ENCODE peak calls at places on chromosomes 11 and 22, in seven cellular contexts. L, C, N, T, F, M and P are unnamed samples.

GRCh38 chr11:62401356-62401755 is 17.5 kb upstream of the SCGB1A1 start:
- DNase-seq in L (no peak), C (no peak), N (no peak), T (no peak), F (no peak), M (no peak), P (no peak)

GRCh38 chr11:70729949-70730348 is 331.6 kb downstream of the CTTN start:
- DNase-seq in L (no peak), C (no peak), N (no peak), T (no peak), F (no peak), M (no peak), P (no peak)

GRCh38 chr11:35165416-35166368 is 26.7 kb downstream of the CD44 start:
- DNase-seq in L (peak), C (peak), N (no peak), T (no peak), F (peak), M (no peak), P (no peak)

GRCh38 chr11:80188228-80188627 is 747.4 kb upstream of the TENM4 start:
- DNase-seq in L (no peak), C (no peak), N (no peak), T (no peak), F (no peak), M (no peak), P (no peak)

GRCh38 chr22:41557401-41558240 is 3.2 kb upstream of the CSDC2 start:
- DNase-seq in L (no peak), C (no peak), N (no peak), T (no peak), F (peak), M (no peak), P (no peak)

GRCh38 chr11:47234669-47235075 is 13.9 kb downstream of the ACP2 start:
- DNase-seq in L (peak), C (no peak), N (no peak), T (no peak), F (peak), M (no peak), P (peak)

GRCh38 chr11:111978028-111978771 is 41.1 kb downstream of the DIXDC1 start:
- DNase-seq in L (peak), C (no peak), N (no peak), T (no peak), F (peak), M (no peak), P (peak)

GRCh38 chr11:1546536-1547466 is 25.3 kb downstream of the DUSP8 start:
- DNase-seq in L (no peak), C (peak), N (no peak), T (peak), F (peak), M (no peak), P (no peak)

GRCh38 chr11:43818220-43818619 is 62.4 kb upstream of the ALKBH3 start:
- DNase-seq in L (no peak), C (no peak), N (no peak), T (no peak), F (no peak), M (no peak), P (no peak)

GRCh38 chr11:34051349-34052035 is at the start of gene CAPRIN1:
- DNase-seq in L (peak), C (peak), N (peak), T (peak), F (peak), M (no peak), P (peak)

GRCh38 chr11:34053161-34053686 is 1.7 kb downstream of the CAPRIN1 start:
- DNase-seq in L (peak), C (no peak), N (no peak), T (peak), F (peak), M (no peak), P (peak)

GRCh38 chr11:34052608-34053160 is 1.2 kb downstream of the CAPRIN1 start:
- DNase-seq in L (no peak), C (no peak), N (no peak), T (peak), F (peak), M (no peak), P (peak)

GRCh38 chr11:34050967-34051348 is 573 bp upstream of the CAPRIN1 start:
- DNase-seq in L (no peak), C (no peak), N (no peak), T (no peak), F (no peak), M (no peak), P (no peak)

GRCh38 chr11:34052036-34052607 is 591 bp downstream of the CAPRIN1 start:
- DNase-seq in L (peak), C (peak), N (peak), T (peak), F (peak), M (no peak), P (peak)
- TF ChIP-seq POLR2AphosphoS5 in L (peak), C (peak), N (peak), T (no peak), F (peak), M (peak), P (peak)

DNA sequence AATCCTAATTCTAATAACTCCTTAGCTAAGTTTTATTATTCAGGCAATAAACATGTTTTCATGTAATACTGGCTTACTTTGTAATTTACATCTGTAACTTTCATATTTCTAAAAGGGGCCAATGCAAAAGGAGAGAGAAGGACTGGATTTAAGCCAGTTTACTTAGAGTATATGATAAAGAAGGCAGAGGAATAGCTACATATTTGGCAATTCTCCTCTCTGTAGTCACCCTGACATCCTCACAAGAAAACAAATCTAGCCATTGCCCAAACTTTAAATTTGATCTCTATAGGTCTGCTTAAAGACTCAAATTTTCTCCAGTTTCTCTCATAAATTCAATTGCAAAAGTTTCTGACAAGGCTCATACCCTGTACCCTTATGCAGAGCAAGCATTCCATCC is 2.1 kb downstream of the FIBIN start:
- DNase-seq in L (no peak), C (no peak), N (no peak), T (no peak), F (no peak), M (no peak), P (no peak)
- TF ChIP-seq POLR2AphosphoS5 in L (no peak), C (no peak), N (no peak), T (no peak), F (no peak), M (no peak), P (no peak)

GRCh38 chr11:114164546-114164945 is 105.0 kb downstream of the ZBTB16 start:
- DNase-seq in L (no peak), C (no peak), N (no peak), T (no peak), F (no peak), M (no peak), P (no peak)

GRCh38 chr11:114165326-114166230 is 106.1 kb downstream of the ZBTB16 start:
- DNase-seq in L (no peak), C (no peak), N (no peak), T (no peak), F (peak), M (no peak), P (peak)

GRCh38 chr11:114163231-114163631 is 103.7 kb downstream of the ZBTB16 start:
- DNase-seq in L (no peak), C (no peak), N (no peak), T (no peak), F (no peak), M (no peak), P (no peak)

GRCh38 chr11:114162719-114163123 is 103.2 kb downstream of the ZBTB16 start:
- DNase-seq in L (peak), C (no peak), N (no peak), T (no peak), F (peak), M (peak), P (peak)

GRCh38 chr11:114163830-114164401 is 104.4 kb downstream of the ZBTB16 start:
- DNase-seq in L (peak), C (peak), N (no peak), T (no peak), F (peak), M (no peak), P (peak)
- TF ChIP-seq POLR2AphosphoS5 in L (peak), C (no peak), N (no peak), T (no peak), F (peak), M (no peak), P (peak)

GRCh38 chr11:90823446-90823845 is 600.6 kb upstream of the CHORDC1 start:
- DNase-seq in L (no peak), C (no peak), N (no peak), T (no peak), F (no peak), M (no peak), P (no peak)
- TF ChIP-seq POLR2AphosphoS5 in L (no peak), C (no peak), N (no peak), T (no peak), F (no peak), M (no peak), P (no peak)

GRCh38 chr22:47865626-47866025 is 1103.2 kb downstream of the TBC1D22A start:
- DNase-seq in L (no peak), C (no peak), N (no peak), T (no peak), F (no peak), M (no peak), P (no peak)
- TF ChIP-seq POLR2AphosphoS5 in L (no peak), C (no peak), N (no peak), T (no peak), F (no peak), M (no peak), P (no peak)

GRCh38 chr11:65083834-65084597 is at the start of the genes CDCA5 and ZFPL1:
- DNase-seq in L (peak), C (peak), N (peak), T (peak), F (peak), M (peak), P (peak)

GRCh38 chr11:65087827-65088226 is 3.8 kb downstream of the ZFPL1 start:
- DNase-seq in L (no peak), C (no peak), N (no peak), T (no peak), F (no peak), M (no peak), P (no peak)

GRCh38 chr11:65084598-65085375 is 765 bp downstream of the ZFPL1 start:
- DNase-seq in L (no peak), C (no peak), N (no peak), T (no peak), F (no peak), M (no peak), P (no peak)

GRCh38 chr11:65087216-65087615 is 3.2 kb downstream of the ZFPL1 start:
- DNase-seq in L (no peak), C (no peak), N (no peak), T (no peak), F (no peak), M (no peak), P (no peak)

GRCh38 chr11:65086809-65087208 is 2.8 kb downstream of the ZFPL1 start:
- DNase-seq in L (no peak), C (no peak), N (no peak), T (no peak), F (no peak), M (no peak), P (no peak)
- TF ChIP-seq POLR2AphosphoS5 in L (no peak), C (no peak), N (no peak), T (no peak), F (no peak), M (no peak), P (no peak)